ENCODE peak calls at places on chromosome 22, in five cellular contexts. P is cardiac muscle cell, N is progenitor cell of endocrine pancreas, R is GM23248, T is iris pigment epithelial cell. X is an unnamed sample.

GRCh38 chr22:20558534-20558933 is 51.1 kb downstream of the MED15 start:
- DNase-seq in P (no peak), N (no peak), R (no peak), T (no peak), X (no peak)

GRCh38 chr22:42645341-42645937 is 3.8 kb downstream of the CYB5R3 start:
- DNase-seq in P (no peak), N (no peak), R (peak), T (peak), X (no peak)

GRCh38 chr22:48577014-48577690 is 1250.5 kb downstream of the BRD1 start:
- DNase-seq in P (no peak), N (no peak), R (no peak), T (no peak), X (no peak)

GRCh38 chr22:50444663-50445062 is 30.2 kb downstream of the SBF1 start:
- DNase-seq in P (peak), N (no peak), R (peak), T (peak), X (no peak)

GRCh38 chr22:39089928-39090327 is 7.1 kb upstream of the APOBEC3H start:
- DNase-seq in P (no peak), N (no peak), R (peak), T (no peak), X (no peak)

GRCh38 chr22:24827305-24827704 is 21.3 kb downstream of the SGSM1 start:
- DNase-seq in P (no peak), N (peak), R (no peak), T (no peak), X (no peak)

GRCh38 chr22:39617342-39617741 is 46.8 kb downstream of the CACNA1I start:
- DNase-seq in P (no peak), N (no peak), R (no peak), T (no peak), X (no peak)

GRCh38 chr22:45087802-45088201 is 75.9 kb upstream of the NUP50 start:
- DNase-seq in P (no peak), N (no peak), R (no peak), T (no peak), X (no peak)

GRCh38 chr22:21026783-21027692 is 5.3 kb downstream of the SLC7A4 start:
- DNase-seq in P (peak), N (no peak), R (peak), T (peak), X (no peak)

GRCh38 chr22:30234786-30235470 is 11.6 kb downstream of the LIF start:
- DNase-seq in P (peak), N (no peak), R (no peak), T (peak), X (no peak)

GRCh38 chr22:39818050-39818449 is 75.5 kb downstream of the ENTHD1 start:
- DNase-seq in P (peak), N (no peak), R (peak), T (peak), X (no peak)

GRCh38 chr22:40498454-40499186 is 128.2 kb downstream of the SGSM3 start:
- DNase-seq in P (peak), N (no peak), R (peak), T (peak), X (peak)

GRCh38 chr22:39430576-39431150 is 26.1 kb upstream of the MGAT3 start:
- DNase-seq in P (no peak), N (no peak), R (no peak), T (no peak), X (no peak)

GRCh38 chr22:25097006-25097405 is 102.7 kb upstream of the CRYBB3 start:
- DNase-seq in P (no peak), N (no peak), R (no peak), T (no peak), X (no peak)

GRCh38 chr22:30714062-30714461 is 19.4 kb downstream of the OSBP2 start:
- DNase-seq in P (no peak), N (no peak), R (no peak), T (no peak), X (no peak)

GRCh38 chr22:39384750-39385480 is 14.7 kb upstream of the TAB1 start:
- DNase-seq in P (peak), N (no peak), R (peak), T (peak), X (peak)

GRCh38 chr22:29267462-29267857 is 321 bp downstream of the RHBDD3 start:
- DNase-seq in P (no peak), N (no peak), R (no peak), T (no peak), X (no peak)

GRCh38 chr22:48545976-48546375 is 1281.7 kb downstream of the BRD1 start:
- DNase-seq in P (no peak), N (no peak), R (no peak), T (no peak), X (no peak)

GRCh38 chr22:36344106-36344827 is 43.5 kb downstream of the MYH9 start:
- DNase-seq in P (no peak), N (no peak), R (no peak), T (no peak), X (no peak)

GRCh38 chr22:38080847-38081635 is 2.9 kb downstream of the SLC16A8 start:
- DNase-seq in P (peak), N (no peak), R (peak), T (peak), X (no peak)

GRCh38 chr22:34116126-34116525 is 195.8 kb upstream of the LARGE1 start:
- DNase-seq in P (no peak), N (no peak), R (no peak), T (no peak), X (no peak)

GRCh38 chr22:29202231-29203192 is 3.2 kb upstream of the EMID1 start:
- DNase-seq in P (peak), N (no peak), R (no peak), T (peak), X (peak)

GRCh38 chr22:45273452-45274075 is 11.2 kb upstream of the UPK3A start:
- DNase-seq in P (no peak), N (no peak), R (no peak), T (no peak), X (no peak)

GRCh38 chr22:24370426-24370825 is 57.0 kb upstream of the ADORA2A start:
- DNase-seq in P (no peak), N (no peak), R (peak), T (no peak), X (no peak)

GRCh38 chr22:11627436-11627797 is 3900.6 kb upstream of the OR11H1 start:
- DNase-seq in P (no peak), N (no peak), R (no peak), T (no peak), X (no peak)

X was measured in GM12865.